ENCODE peak calls at places on chromosomes 6 and 20, in six cellular contexts. D, K, W, S, F and E are unnamed samples.

GRCh38 chr20:51372966-51373365 is 169.6 kb downstream of the NFATC2 start:
- DNase-seq in D (peak), K (no peak), W (no peak), S (no peak), F (no peak), E (no peak)

GRCh38 chr20:45861157-45862075 is 4.0 kb downstream of the ZSWIM3 start:
- DNase-seq in D (no peak), K (no peak), W (no peak), S (no peak), F (no peak), E (no peak)

GRCh38 chr6:39432311-39433025 is 110.0 kb upstream of the KCNK16 start:
- DNase-seq in D (no peak), K (no peak), W (no peak), S (no peak), F (no peak), E (no peak)

GRCh38 chr6:137265574-137265973 is 46.4 kb upstream of the IFNGR1 start:
- DNase-seq in D (no peak), K (no peak), W (no peak), S (no peak), F (no peak), E (no peak)

GRCh38 chr6:158894192-158894591 is 75.0 kb upstream of the EZR start:
- DNase-seq in D (no peak), K (no peak), W (no peak), S (peak), F (no peak), E (peak)

GRCh38 chr6:39043776-39044175 is 4.8 kb upstream of the GLP1R start:
- DNase-seq in D (no peak), K (no peak), W (no peak), S (no peak), F (no peak), E (no peak)

GRCh38 chr6:109611502-109611901 is 79.5 kb downstream of the AK9 start:
- DNase-seq in D (no peak), K (no peak), W (no peak), S (no peak), F (no peak), E (no peak)

GRCh38 chr20:61650912-61651733 is 399.1 kb downstream of the CDH4 start:
- DNase-seq in D (no peak), K (peak), W (no peak), S (no peak), F (no peak), E (no peak)

GRCh38 chr6:3233321-3233720 is 5.9 kb upstream of the TUBB2B start:
- DNase-seq in D (no peak), K (no peak), W (no peak), S (no peak), F (no peak), E (no peak)

DNA sequence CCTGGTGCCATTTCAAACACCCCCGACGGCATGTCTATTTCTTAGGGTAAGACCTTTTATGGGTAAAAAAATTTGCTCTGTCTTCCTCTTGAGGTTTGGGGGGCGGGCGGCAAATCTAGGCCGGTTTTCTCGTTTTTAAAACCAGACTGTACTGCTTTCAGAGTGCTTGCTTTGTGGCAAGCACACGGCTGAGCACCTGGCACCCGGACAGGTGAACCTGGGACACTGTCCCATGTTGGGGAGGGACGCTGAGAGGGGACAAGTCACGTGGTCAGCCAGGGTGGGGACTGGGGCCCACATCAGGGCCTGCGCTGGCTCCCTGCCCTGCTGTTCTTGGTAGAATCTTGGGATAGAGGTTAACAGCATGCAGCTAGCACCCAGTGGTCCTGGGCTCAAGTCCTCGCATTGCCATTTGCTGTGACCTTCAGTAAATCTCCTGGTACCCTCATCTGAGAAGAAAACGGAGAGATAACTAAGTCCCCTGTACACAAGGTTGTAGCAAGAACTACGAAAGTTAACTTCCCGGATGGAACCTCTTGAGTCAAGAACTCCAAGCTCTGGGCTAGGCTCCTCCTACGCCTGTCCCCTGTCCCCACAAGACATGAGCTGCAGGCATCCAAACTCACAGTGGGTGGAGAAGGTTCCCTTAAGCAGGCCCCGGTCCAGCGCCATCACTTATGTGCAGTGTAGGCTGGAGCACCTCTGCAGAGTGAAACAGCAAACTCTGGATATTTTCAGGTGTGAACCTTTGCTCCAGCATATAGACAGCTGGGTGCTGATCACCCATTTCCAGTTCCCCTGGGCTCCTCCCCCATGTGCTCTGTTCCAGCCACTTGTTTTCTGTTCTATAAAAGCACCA is 41.7 kb downstream of the PMEPA1 start:
- DNase-seq in D (no peak), K (peak), W (peak), S (no peak), F (no peak), E (no peak)
- H3K27ac ChIP-seq in D (no peak), K (no peak), W (peak), S (no peak), F (no peak), E (no peak)

DNA sequence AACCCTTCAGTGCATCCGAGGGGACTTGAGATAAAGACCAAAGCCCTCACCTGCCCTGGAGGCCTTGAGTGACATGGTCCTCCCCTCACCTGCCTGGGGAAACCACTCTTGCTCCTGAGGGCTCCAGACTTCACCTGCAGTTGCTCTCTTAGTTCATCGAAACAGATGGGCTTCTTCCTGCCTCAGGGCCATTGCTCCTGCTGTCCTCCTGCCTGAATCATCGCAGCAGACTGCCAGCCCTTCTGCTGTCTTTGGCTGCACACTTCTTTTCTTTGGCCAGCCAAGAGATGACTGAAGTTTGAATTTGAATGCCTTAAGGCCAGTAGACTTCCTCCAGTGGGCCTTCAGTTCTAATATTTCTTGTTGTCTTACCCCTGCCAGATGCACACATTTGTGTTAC is 56.6 kb upstream of the SGK1 start:
- DNase-seq in D (no peak), K (no peak), W (no peak), S (peak), F (no peak), E (peak)
- H3K27ac ChIP-seq in D (no peak), K (peak), W (no peak), S (no peak), F (no peak), E (peak)

GRCh38 chr6:4368649-4369048 is 233.3 kb upstream of the ECI2 start:
- DNase-seq in D (no peak), K (no peak), W (no peak), S (no peak), F (no peak), E (no peak)

GRCh38 chr6:4370066-4370465 is 234.7 kb upstream of the ECI2 start:
- DNase-seq in D (no peak), K (no peak), W (no peak), S (peak), F (no peak), E (peak)

GRCh38 chr6:4371207-4371921 is 236.0 kb upstream of the ECI2 start:
- DNase-seq in D (no peak), K (no peak), W (no peak), S (peak), F (peak), E (peak)

GRCh38 chr6:4367643-4368042 is 232.3 kb upstream of the ECI2 start:
- DNase-seq in D (no peak), K (no peak), W (no peak), S (no peak), F (no peak), E (no peak)

DNA sequence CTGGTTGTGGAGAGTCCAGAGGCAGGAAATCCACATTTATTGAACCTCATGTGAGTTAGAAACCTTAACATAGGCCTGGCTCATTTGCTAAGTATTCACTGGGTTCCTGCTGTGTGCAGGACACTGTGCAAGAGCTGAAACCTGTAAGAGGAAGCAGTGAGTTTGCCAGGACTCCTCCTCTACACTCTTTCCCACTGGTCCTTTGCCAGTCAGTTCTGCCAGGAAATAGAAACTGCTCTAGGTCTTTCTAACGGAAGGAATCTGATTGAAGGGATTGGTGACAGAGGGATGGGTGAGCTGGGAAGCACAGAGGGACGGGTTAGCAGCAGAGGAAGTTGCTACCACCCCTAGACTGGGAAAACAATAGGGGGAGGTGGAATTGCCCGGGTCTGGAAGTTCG is 234.2 kb upstream of the ECI2 start:
- DNase-seq in D (no peak), K (no peak), W (no peak), S (peak), F (no peak), E (no peak)
- H3K27ac ChIP-seq in D (no peak), K (no peak), W (no peak), S (peak), F (no peak), E (peak)

GRCh38 chr20:25056601-25057233 is 1.2 kb downstream of the ACSS1 start:
- DNase-seq in D (peak), K (no peak), W (no peak), S (no peak), F (no peak), E (no peak)
- H3K27ac ChIP-seq in D (peak), K (peak), W (peak), S (no peak), F (no peak), E (no peak)

GRCh38 chr6:7155871-7156579 is 48.3 kb downstream of the RREB1 start:
- DNase-seq in D (no peak), K (no peak), W (peak), S (no peak), F (no peak), E (no peak)

GRCh38 chr6:7159790-7160525 is 52.2 kb downstream of the RREB1 start:
- DNase-seq in D (no peak), K (no peak), W (no peak), S (no peak), F (no peak), E (no peak)

GRCh38 chr6:7161253-7161623 is 53.5 kb downstream of the RREB1 start:
- DNase-seq in D (no peak), K (no peak), W (no peak), S (no peak), F (no peak), E (no peak)

GRCh38 chr6:7156666-7157278 is 49.0 kb downstream of the RREB1 start:
- DNase-seq in D (no peak), K (no peak), W (no peak), S (peak), F (no peak), E (peak)

DNA sequence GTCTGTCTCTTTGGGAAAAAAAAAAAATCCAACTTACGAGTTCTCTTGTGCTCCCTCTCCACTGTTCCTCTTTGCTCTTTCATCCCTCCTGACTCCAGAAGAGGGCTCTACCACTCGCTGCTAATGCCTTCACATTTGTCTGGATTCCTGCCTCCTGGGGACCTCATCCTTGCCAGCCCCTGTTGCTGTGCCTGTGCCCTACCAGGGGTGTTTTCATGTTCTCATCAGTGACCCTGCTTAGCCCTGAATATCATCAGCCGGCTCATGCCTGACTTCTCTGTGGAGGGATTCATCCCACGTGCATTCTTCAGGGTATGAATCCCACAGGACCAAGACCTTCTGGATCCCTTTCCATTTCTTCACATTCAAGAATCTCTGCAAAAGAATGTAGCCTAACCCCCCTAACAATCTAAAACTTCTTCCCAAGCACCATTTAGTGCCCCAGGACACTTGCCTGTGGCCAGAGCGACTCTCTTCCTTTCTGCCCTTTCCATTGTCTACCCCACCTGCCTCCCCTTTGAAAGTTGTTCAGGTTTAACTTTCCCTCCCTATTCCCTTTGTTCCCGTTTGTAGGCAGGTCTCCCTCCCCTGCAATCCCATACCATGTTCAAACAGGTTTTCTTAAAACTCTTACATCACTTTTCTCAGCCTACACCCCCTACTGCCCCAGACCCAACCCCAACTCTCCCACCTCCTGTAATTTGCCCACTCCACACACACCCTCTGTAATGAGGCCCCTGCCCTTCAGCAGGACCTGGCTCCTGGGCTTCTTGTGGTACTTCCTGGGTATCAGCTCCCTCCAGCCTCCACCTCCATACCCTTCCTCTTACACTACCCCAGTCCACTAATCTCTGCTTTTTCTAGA is 50.2 kb downstream of the RREB1 start:
- DNase-seq in D (no peak), K (no peak), W (no peak), S (peak), F (no peak), E (no peak)
- H3K27ac ChIP-seq in D (no peak), K (no peak), W (no peak), S (peak), F (no peak), E (no peak)

GRCh38 chr6:44047179-44047546 is 80.1 kb downstream of the MRPL14 start:
- DNase-seq in D (peak), K (no peak), W (no peak), S (no peak), F (no peak), E (no peak)

GRCh38 chr6:44047801-44048200 is 79.5 kb downstream of the MRPL14 start:
- DNase-seq in D (peak), K (no peak), W (no peak), S (no peak), F (no peak), E (no peak)

GRCh38 chr6:44045672-44046015 is 81.6 kb downstream of the MRPL14 start:
- DNase-seq in D (peak), K (no peak), W (no peak), S (no peak), F (no peak), E (no peak)

GRCh38 chr6:44044940-44045671 is 82.1 kb downstream of the MRPL14 start:
- DNase-seq in D (no peak), K (no peak), W (no peak), S (no peak), F (no peak), E (no peak)

DNA sequence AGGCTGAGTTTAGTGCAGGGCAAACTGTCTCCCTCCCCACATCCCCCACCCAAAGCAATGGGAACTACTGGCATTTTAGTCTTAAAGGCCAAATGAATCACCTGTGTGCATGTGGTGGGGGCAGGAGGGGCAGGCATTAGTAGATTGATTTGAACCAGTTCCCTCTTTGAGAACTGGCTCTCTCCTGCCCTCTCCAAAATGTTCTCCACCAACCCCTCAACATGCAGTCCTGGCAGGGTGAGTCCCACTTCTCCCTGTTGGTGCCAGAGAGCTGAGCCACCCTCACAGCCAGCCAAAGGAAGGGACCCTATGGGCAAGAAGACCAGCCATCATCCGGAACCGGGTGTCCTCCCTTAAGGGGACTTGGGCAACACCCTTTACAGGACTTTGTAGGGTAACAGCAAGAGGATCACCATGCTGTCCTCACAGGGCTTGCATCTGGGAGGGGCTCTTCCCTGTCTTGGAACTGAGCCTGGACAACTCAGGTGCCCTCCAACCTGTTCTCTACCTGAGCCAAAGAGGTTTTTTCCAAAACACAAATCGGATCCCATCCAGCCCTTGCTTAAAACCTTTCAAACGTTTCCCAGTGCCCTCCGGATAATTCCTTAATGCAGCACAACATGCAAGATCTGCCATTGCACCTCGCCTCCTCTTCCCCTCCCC is 80.6 kb downstream of the MRPL14 start:
- DNase-seq in D (no peak), K (no peak), W (no peak), S (no peak), F (no peak), E (no peak)
- H3K27ac ChIP-seq in D (peak), K (no peak), W (no peak), S (no peak), F (no peak), E (no peak)

DNA sequence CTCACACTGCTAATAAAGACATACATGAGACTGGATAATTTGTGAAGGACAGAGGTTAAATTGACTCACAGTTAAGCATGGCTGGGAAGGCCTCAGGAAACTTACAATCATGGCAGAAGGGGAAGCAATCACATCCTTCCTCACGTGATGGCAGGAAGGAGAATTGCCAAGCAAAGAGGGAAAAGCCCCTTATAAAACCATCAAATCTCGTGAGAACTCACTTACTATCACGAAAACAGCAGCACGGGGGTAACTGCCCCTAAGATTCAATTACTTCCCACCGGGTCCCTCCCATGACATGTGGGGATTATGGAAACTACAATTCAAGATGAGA is 106.8 kb downstream of the FYN start:
- DNase-seq in D (no peak), K (no peak), W (no peak), S (no peak), F (no peak), E (no peak)
- H3K27ac ChIP-seq in D (no peak), K (no peak), W (no peak), S (no peak), F (no peak), E (no peak)

GRCh38 chr6:97630592-97630991 is 347.6 kb upstream of the MMS22L start:
- DNase-seq in D (no peak), K (no peak), W (no peak), S (peak), F (no peak), E (peak)
- H3K27ac ChIP-seq in D (no peak), K (no peak), W (no peak), S (peak), F (no peak), E (no peak)

DNA sequence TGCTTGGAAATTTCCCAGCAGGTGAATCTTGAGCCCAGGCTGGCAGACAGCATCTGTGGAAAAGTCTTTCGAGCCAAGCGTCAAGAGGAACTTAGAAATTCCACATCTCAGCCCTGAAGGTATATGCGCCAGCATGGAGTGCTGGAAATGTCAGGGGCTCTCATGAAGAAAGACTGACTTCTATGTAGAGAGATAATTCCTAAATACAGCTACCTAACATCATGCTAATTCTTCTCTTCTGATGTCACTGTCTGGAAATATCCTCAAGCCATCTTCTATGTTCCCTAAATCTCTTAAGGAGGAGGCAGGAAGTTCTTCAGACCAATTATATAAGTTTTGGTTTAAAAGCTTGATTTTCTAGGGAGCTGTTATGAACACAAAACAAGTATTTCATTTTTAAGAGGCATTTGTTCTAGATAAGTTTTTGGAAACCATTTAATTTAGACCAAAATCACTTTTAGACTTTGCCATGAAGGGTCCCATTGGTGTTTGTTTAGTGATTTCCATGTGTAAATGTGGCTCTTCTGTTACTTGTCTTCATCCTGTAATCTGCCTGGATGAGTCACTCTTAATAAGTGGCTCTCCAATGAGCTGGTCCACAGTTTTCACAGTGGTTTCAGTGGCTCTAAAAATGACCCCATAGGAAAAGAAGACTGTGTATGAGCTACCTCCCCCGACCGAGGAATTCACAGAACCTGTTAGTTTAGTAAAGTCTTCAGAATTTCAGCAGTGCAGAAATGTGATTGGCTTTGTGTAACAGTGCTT is 492.2 kb upstream of the MARCKS start:
- DNase-seq in D (no peak), K (no peak), W (no peak), S (peak), F (no peak), E (peak)
- H3K27ac ChIP-seq in D (no peak), K (no peak), W (no peak), S (peak), F (no peak), E (peak)